ENCODE peak calls at places on chromosomes 5 and 9, in nine cellular contexts. U is mucosa of gallbladder; A is spleen; S is HCT116; F is stimulated activated CD4-positive, alpha-beta T cell treated with anti-CD3 and anti-CD28 coated beads, Interleukin-12 subunit alpha, Interleukin-12 subunit beta, amount 100 ng/mL, for 48 hours; D is colonic mucosa; N is Right ventricle myocardium superior; H is astrocyte; M is GM12865. G is an unnamed sample.
A peak's percentile ranks its signal among the peaks of the same experiment; 100 is the strongest.

GRCh38 chr5:176780071-176780850 is 30.1 kb upstream of the UNC5A start:
- DNase-seq in U (no peak), A (peak; percentile 19), S (no peak), F (no peak), D (no peak), N (no peak), H (no peak), M (no peak), G (no peak)

GRCh38 chr9:134597041-134597913 is 44.3 kb upstream of the COL5A1 start:
- DNase-seq in U (no peak), A (no peak), S (no peak), F (no peak), D (no peak), N (peak; percentile 40), H (peak; percentile 73), M (no peak), G (no peak)

GRCh38 chr9:38037981-38038306 is 31.1 kb downstream of the SHB start:
- DNase-seq in U (no peak), A (no peak), S (no peak), F (no peak), D (no peak), N (no peak), H (no peak), M (no peak), G (no peak)

GRCh38 chr5:77947051-77947428 is 170.9 kb upstream of the TBCA start:
- DNase-seq in U (no peak), A (no peak), S (no peak), F (no peak), D (no peak), N (no peak), H (no peak), M (no peak), G (no peak)

GRCh38 chr9:96858670-96859069 is 4.4 kb upstream of the ZNF782 start:
- DNase-seq in U (no peak), A (no peak), S (no peak), F (no peak), D (no peak), N (no peak), H (no peak), M (no peak), G (no peak)

GRCh38 chr5:68379275-68380026 is 163.9 kb downstream of the PIK3R1 start:
- DNase-seq in U (peak; percentile 7), A (no peak), S (no peak), F (no peak), D (peak; percentile 29), N (no peak), H (no peak), M (no peak), G (no peak)

GRCh38 chr9:13941686-13942085 is 372.3 kb downstream of the NFIB start:
- DNase-seq in U (no peak), A (no peak), S (no peak), F (no peak), D (no peak), N (no peak), H (no peak), M (no peak), G (no peak)

GRCh38 chr9:137987244-137988030 is 109.9 kb downstream of the CACNA1B start:
- DNase-seq in U (no peak), A (no peak), S (no peak), F (no peak), D (no peak), N (no peak), H (no peak), M (no peak), G (no peak)

GRCh38 chr5:15203376-15203775 is 296.6 kb upstream of the FBXL7 start:
- DNase-seq in U (no peak), A (no peak), S (no peak), F (no peak), D (no peak), N (no peak), H (no peak), M (no peak), G (no peak)

GRCh38 chr9:37134166-37134565 is 13.8 kb downstream of the ZCCHC7 start:
- DNase-seq in U (no peak), A (no peak), S (no peak), F (no peak), D (no peak), N (no peak), H (no peak), M (no peak), G (no peak)

GRCh38 chr5:149452665-149453617 is 73.8 kb upstream of the IL17B start:
- DNase-seq in U (no peak), A (no peak), S (no peak), F (no peak), D (peak; percentile 51), N (peak; percentile 78), H (peak; percentile 97), M (no peak), G (no peak)

GRCh38 chr5:145797336-145797735 is 37.8 kb downstream of the PRELID2 start:
- DNase-seq in U (no peak), A (no peak), S (no peak), F (no peak), D (no peak), N (no peak), H (peak; percentile 22), M (no peak), G (no peak)

GRCh38 chr9:132221941-132222340 is 60.1 kb downstream of the NTNG2 start:
- DNase-seq in U (no peak), A (no peak), S (no peak), F (no peak), D (no peak), N (no peak), H (no peak), M (no peak), G (no peak)

GRCh38 chr5:39599721-39600431 is 175.1 kb upstream of the DAB2 start:
- DNase-seq in U (no peak), A (no peak), S (peak; percentile 24), F (no peak), D (no peak), N (no peak), H (peak; percentile 20), M (no peak), G (no peak)

GRCh38 chr9:129587487-129588262 is 33.2 kb downstream of the C9orf50 start:
- DNase-seq in U (no peak), A (no peak), S (peak; percentile 95), F (no peak), D (no peak), N (no peak), H (no peak), M (no peak), G (no peak)

GRCh38 chr5:143140492-143141231 is 262.8 kb downstream of the NR3C1 start:
- DNase-seq in U (peak; percentile 87), A (no peak), S (no peak), F (no peak), D (peak; percentile 68), N (no peak), H (no peak), M (no peak), G (no peak)